ENCODE peak calls at places on chromosome 10, in seven cellular contexts. V, K, C, A, Q, N and M are unnamed samples.

GRCh38 chr10:59677253-59677831 is 32.3 kb downstream of the SLC16A9 start:
- DNase-seq in N (no peak), C (no peak), A (peak), K (no peak), Q (no peak), V (no peak), M (no peak)

GRCh38 chr10:18650618-18651017 is 769 bp downstream of the NSUN6 start:
- DNase-seq in K (no peak), N (no peak), C (no peak), V (no peak), A (no peak), Q (no peak), M (no peak)

GRCh38 chr10:119269737-119270136 is 62.4 kb downstream of the GRK5 start:
- DNase-seq in N (no peak), V (no peak), A (no peak), Q (no peak), K (no peak), C (no peak), M (no peak)

GRCh38 chr10:73850863-73851461 is 23.4 kb downstream of the CAMK2G start:
- DNase-seq in C (no peak), Q (peak), N (no peak), K (no peak), A (no peak), V (no peak), M (no peak)

GRCh38 chr10:75051308-75051707 is 60.1 kb upstream of the SAMD8 start:
- DNase-seq in Q (no peak), C (no peak), A (no peak), N (no peak), V (no peak), K (no peak), M (no peak)

GRCh38 chr10:113965077-113965476 is 78.6 kb upstream of the ADRB1 start:
- DNase-seq in K (no peak), V (no peak), C (no peak), A (no peak), Q (no peak), N (no peak), M (no peak)

GRCh38 chr10:15884447-15884846 is 24.1 kb upstream of the MINDY3 start:
- DNase-seq in K (no peak), V (no peak), N (no peak), A (no peak), C (no peak), Q (no peak), M (no peak)

GRCh38 chr10:88989824-88990527 is 622 bp upstream of the FAS start:
- DNase-seq in Q (no peak), V (no peak), K (no peak), A (no peak), N (no peak), C (no peak), M (no peak)

GRCh38 chr10:25059990-25060389 is 43.6 kb downstream of the THNSL1 start:
- DNase-seq in C (peak), K (no peak), A (peak), Q (no peak), V (no peak), N (no peak), M (no peak)

DNA sequence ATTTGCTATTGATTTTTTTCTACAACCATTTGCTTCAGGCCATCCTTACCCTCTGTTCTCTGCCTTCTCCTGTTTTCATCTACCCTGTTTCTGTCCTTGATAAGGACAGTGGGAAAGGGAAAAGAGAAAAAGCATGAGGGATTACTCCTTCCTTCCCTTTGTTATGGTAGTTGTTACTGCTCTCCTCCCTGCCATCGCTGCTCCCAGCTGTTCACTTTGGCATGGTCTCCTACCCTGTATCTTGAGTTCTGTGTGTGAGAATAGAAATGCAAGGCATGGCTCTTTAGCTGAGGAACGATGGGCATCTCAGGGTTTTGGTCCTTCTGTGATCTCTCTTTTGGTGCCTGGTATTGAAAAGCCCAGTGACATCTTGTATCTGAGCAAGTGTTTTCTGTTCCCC is 6.4 kb downstream of the CCSER2 start:
- DNase-seq in A (no peak), C (no peak), V (no peak), N (no peak), Q (no peak), K (no peak), M (no peak)
- TF ChIP-seq POLR2AphosphoS5 in A (no peak), C (no peak), V (no peak), N (no peak), Q (no peak), K (no peak), M (no peak)

DNA sequence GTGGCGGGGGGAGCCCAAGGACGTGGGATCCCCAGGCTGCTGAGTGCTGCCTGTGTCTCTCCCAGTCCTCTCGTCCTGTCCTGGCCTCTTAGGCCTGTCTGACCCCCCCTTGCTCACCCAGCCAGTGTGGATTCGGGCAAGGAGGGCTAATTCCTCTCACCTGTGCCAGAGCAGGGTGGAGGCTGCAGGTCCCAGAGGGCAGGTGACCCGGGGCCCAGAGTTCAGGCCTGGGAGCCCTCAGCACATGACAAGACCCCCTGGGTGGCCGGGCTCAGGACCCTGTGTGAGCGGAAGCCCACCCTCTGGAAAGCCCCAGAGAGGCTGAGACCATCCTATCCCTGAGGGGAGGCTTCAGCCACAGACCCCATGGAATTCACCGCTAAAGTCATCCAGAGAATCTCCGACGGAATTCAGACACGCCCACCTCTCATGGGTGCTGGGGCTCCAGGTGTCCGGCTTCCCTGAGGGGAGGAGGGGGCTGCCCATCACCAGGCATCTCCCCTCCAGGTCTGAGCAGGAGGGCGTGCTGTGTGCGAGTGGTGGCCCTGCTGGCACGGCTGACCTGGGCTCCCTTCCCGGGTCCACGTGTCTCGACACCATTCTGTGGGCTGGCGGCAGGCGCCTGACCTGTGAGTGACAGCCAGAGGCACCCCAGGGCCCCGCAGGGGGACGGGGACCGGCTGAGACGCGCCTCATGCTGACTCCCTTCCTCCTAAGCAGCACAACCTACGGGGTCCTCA is 5.0 kb downstream of the KNDC1 start:
- DNase-seq in V (no peak), Q (no peak), N (no peak), K (no peak), C (no peak), A (no peak), M (no peak)
- TF ChIP-seq TAF1 in V (no peak), Q (no peak), N (no peak), K (no peak), C (no peak), A (no peak), M (no peak)

GRCh38 chr10:19915125-19915524 is 98.9 kb downstream of the PLXDC2 start:
- DNase-seq in K (no peak), C (no peak), V (no peak), A (no peak), N (no peak), Q (no peak), M (no peak)
- TF ChIP-seq POLR2AphosphoS5 in K (no peak), C (no peak), V (no peak), A (no peak), N (no peak), Q (no peak), M (no peak)

GRCh38 chr10:3622845-3623621 is 162.0 kb downstream of the KLF6 start:
- DNase-seq in V (peak), Q (no peak), K (no peak), N (no peak), A (no peak), C (no peak), M (no peak)

GRCh38 chr10:3625959-3626751 is 158.9 kb downstream of the KLF6 start:
- DNase-seq in V (peak), N (no peak), C (no peak), A (no peak), K (no peak), Q (no peak), M (no peak)

GRCh38 chr10:3622427-3622826 is 162.6 kb downstream of the KLF6 start:
- DNase-seq in V (no peak), A (no peak), C (no peak), Q (no peak), N (no peak), K (no peak), M (no peak)

GRCh38 chr10:3624367-3624766 is 160.6 kb downstream of the KLF6 start:
- DNase-seq in K (no peak), V (no peak), A (no peak), C (no peak), N (no peak), Q (no peak), M (no peak)

GRCh38 chr10:3623746-3624145 is 161.3 kb downstream of the KLF6 start:
- DNase-seq in Q (no peak), C (no peak), A (peak), N (no peak), V (peak), K (no peak), M (no peak)
- TF ChIP-seq TAF1 in Q (no peak), C (no peak), A (no peak), N (no peak), V (no peak), K (no peak), M (no peak)

DNA sequence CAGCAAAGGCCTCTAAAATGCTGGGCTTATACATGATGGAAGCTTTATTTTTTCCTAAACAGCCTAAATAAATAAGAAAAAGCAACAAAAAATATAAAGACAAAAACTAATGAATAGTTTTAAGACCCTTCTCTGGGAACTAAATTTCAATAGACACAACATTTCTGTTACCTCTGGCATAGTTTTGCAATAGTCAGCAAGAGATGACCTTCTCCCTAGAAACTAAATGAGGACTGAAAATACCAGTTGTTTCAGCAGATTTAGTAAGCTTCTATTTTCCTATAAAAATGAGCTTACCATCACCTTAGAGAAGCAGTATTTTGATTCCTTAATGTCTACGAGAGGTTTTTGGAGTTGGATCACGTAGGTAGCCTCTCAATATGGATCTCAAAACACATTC is 471.4 kb upstream of the NRP1 start:
- DNase-seq in N (no peak), K (no peak), A (no peak), Q (no peak), V (no peak), C (no peak), M (no peak)
- TF ChIP-seq POLR2AphosphoS5 in N (no peak), K (no peak), A (no peak), Q (no peak), V (no peak), C (no peak), M (no peak)

GRCh38 chr10:661891-662605 is 27.4 kb downstream of the DIP2C start:
- DNase-seq in C (no peak), K (peak), N (no peak), Q (no peak), V (no peak), A (no peak), M (no peak)

GRCh38 chr10:660413-660979 is 29.0 kb downstream of the DIP2C start:
- DNase-seq in K (no peak), V (no peak), N (no peak), A (no peak), C (no peak), Q (no peak), M (no peak)

GRCh38 chr10:662686-663465 is 26.6 kb downstream of the DIP2C start:
- DNase-seq in C (no peak), K (peak), A (no peak), V (no peak), N (no peak), Q (no peak), M (no peak)

GRCh38 chr10:659710-660141 is 29.7 kb downstream of the DIP2C start:
- DNase-seq in N (no peak), C (no peak), K (no peak), Q (no peak), V (no peak), A (no peak), M (no peak)

GRCh38 chr10:660980-661890 is 28.2 kb downstream of the DIP2C start:
- DNase-seq in K (no peak), C (no peak), V (no peak), Q (no peak), N (no peak), A (peak), M (no peak)
- TF ChIP-seq TAF1 in K (no peak), C (no peak), V (no peak), Q (no peak), N (no peak), A (no peak), M (no peak)

GRCh38 chr10:124446830-124447740 is 2.8 kb downstream of the NKX1-2 start:
- DNase-seq in Q (peak), V (no peak), A (no peak), K (no peak), C (no peak), N (no peak), M (no peak)
- TF ChIP-seq POLR2AphosphoS5 in Q (no peak), V (no peak), A (no peak), K (no peak), C (no peak), N (no peak), M (no peak)